ENCODE peak calls at places on chromosome 6, in six cellular contexts. P, B, Q, F, X and R are unnamed samples.

GRCh38 chr6:111057074-111057752 is 30.1 kb upstream of the SLC16A10 start:
- DNase-seq in P (no peak), B (peak; percentile 52), Q (no peak), F (no peak), X (peak; percentile 50), R (no peak)

GRCh38 chr6:73727114-73727513 is 31.1 kb downstream of the CD109 start:
- DNase-seq in P (no peak), B (no peak), Q (no peak), F (no peak), X (no peak), R (no peak)

GRCh38 chr6:115554060-115554459 is 506.6 kb downstream of the FRK start:
- DNase-seq in P (no peak), B (no peak), Q (no peak), F (no peak), X (no peak), R (no peak)

GRCh38 chr6:160139420-160139851 is 17.8 kb downstream of the SLC22A1 start:
- DNase-seq in P (peak; percentile 83), B (peak; percentile 92), Q (no peak), F (no peak), X (no peak), R (peak; percentile 55)

GRCh38 chr6:21668794-21669193 is 75.2 kb downstream of the SOX4 start:
- DNase-seq in P (no peak), B (no peak), Q (no peak), F (no peak), X (no peak), R (no peak)

GRCh38 chr6:53811082-53811481 is 16.3 kb downstream of the LRRC1 start:
- DNase-seq in P (no peak), B (no peak), Q (no peak), F (peak; percentile 10), X (peak; percentile 65), R (no peak)

GRCh38 chr6:121008553-121008952 is 325.7 kb downstream of the TBC1D32 start:
- DNase-seq in P (no peak), B (no peak), Q (no peak), F (peak; percentile 10), X (no peak), R (no peak)

GRCh38 chr6:144064831-144065668 is 30.3 kb downstream of the SF3B5 start:
- DNase-seq in P (no peak), B (no peak), Q (no peak), F (no peak), X (no peak), R (no peak)

GRCh38 chr6:140670013-140670412 is 1295.6 kb upstream of the CITED2 start:
- DNase-seq in P (no peak), B (peak; percentile 58), Q (no peak), F (no peak), X (no peak), R (no peak)

GRCh38 chr6:170288091-170288631 is 2.7 kb downstream of the DLL1 start:
- DNase-seq in P (no peak), B (no peak), Q (no peak), F (no peak), X (no peak), R (no peak)

GRCh38 chr6:170286246-170286933 is 4.5 kb downstream of the DLL1 start:
- DNase-seq in P (no peak), B (no peak), Q (peak; percentile 74), F (no peak), X (no peak), R (peak; percentile 61)

GRCh38 chr6:170289108-170289931 is 1.6 kb downstream of the DLL1 start:
- DNase-seq in P (no peak), B (no peak), Q (no peak), F (no peak), X (no peak), R (no peak)

GRCh38 chr6:170286934-170287265 is 4.0 kb downstream of the DLL1 start:
- DNase-seq in P (no peak), B (no peak), Q (no peak), F (no peak), X (no peak), R (no peak)

DNA sequence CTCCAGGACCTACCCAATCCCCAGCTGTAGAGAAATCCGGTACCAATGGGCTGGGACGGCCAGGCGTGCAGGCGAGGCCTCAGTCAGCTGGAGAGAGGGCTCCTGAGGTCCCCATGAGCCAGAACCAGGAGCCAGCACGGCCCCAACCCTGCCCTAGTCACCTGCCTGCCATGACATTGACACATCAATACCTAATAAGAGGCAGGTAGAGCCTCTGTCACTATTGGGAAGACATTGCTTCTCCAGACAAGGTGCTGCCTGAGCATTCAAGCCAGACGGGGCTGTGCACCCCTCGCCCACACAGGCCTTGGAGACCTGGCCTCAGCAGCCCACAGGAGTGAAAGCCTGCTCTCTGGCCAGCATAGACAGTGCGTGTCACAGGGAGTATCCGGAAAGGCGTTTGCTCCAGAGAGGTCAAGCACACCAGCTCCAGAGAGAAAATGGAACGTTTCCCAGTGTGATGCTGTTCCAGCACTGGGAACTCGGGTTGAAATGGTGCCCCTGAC is 3.5 kb downstream of the DLL1 start:
- DNase-seq in P (no peak), B (no peak), Q (no peak), F (no peak), X (no peak), R (no peak)
- H3K36me3 ChIP-seq in P (no peaks in the 10 kb centered on the region), B (no peaks in the 10 kb centered on the region), Q (peaks cover 34% of the 10 kb centered on the region), F (no peaks in the 10 kb centered on the region), X (no peaks in the 10 kb centered on the region), R (no peaks in the 10 kb centered on the region)

GRCh38 chr6:167919349-167919748 is 78.1 kb upstream of the KIF25 start:
- DNase-seq in P (no peak), B (no peak), Q (no peak), F (no peak), X (no peak), R (no peak)

GRCh38 chr6:167918507-167919278 is 78.8 kb upstream of the KIF25 start:
- DNase-seq in P (no peak), B (no peak), Q (no peak), F (no peak), X (no peak), R (peak; percentile 43)

GRCh38 chr6:167920165-167920564 is 77.3 kb upstream of the KIF25 start:
- DNase-seq in P (no peak), B (no peak), Q (no peak), F (no peak), X (no peak), R (no peak)

GRCh38 chr6:167925011-167925410 is 72.5 kb upstream of the KIF25 start:
- DNase-seq in P (peak; percentile 47), B (peak; percentile 51), Q (no peak), F (no peak), X (no peak), R (no peak)

DNA sequence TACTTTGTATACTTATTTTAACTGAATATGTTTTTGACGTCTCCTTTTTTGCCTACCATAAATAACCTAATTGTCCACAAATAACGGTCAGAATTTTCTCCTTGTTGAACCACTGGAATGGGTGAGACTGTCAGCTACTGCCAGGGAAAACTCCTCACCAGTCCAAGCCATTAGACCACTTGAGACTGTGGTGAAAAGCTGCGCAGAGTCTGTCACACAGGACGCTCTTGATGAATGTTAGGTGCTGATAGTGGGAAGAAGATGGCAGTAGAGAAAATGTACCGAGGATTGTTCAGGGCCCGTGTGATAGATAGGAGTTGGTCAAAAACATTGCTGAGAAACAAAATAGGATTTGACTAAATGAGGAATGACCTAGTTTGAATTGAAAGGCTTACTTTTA is 75.6 kb upstream of the KIF25 start:
- DNase-seq in P (no peak), B (no peak), Q (no peak), F (no peak), X (no peak), R (no peak)
- H3K36me3 ChIP-seq in P (peaks cover 5% of the 10 kb centered on the region), B (peaks cover 22% of the 10 kb centered on the region), Q (peaks cover 64% of the 10 kb centered on the region), F (peaks cover 7% of the 10 kb centered on the region), X (peaks cover 20% of the 10 kb centered on the region), R (no peaks in the 10 kb centered on the region)

GRCh38 chr6:83182114-83182513 is 11.0 kb downstream of the PGM3 start:
- DNase-seq in P (no peak), B (no peak), Q (no peak), F (no peak), X (no peak), R (no peak)
- H3K36me3 ChIP-seq in P (peaks cover 11% of the 10 kb centered on the region), B (peaks cover 40% of the 10 kb centered on the region), Q (peaks cover 88% of the 10 kb centered on the region), F (peaks cover 11% of the 10 kb centered on the region), X (peaks cover 40% of the 10 kb centered on the region), R (no peaks in the 10 kb centered on the region)

GRCh38 chr6:99550046-99550445 is 18.4 kb downstream of the CCNC start:
- DNase-seq in P (no peak), B (no peak), Q (no peak), F (no peak), X (no peak), R (no peak)
- H3K36me3 ChIP-seq in P (peaks cover 1% of the 10 kb centered on the region), B (peaks cover 12% of the 10 kb centered on the region), Q (peaks cover 64% of the 10 kb centered on the region), F (peaks cover 3% of the 10 kb centered on the region), X (peaks cover 34% of the 10 kb centered on the region), R (no peaks in the 10 kb centered on the region)

GRCh38 chr6:31619805-31620585 is 520 bp upstream of the PRRC2A start:
- DNase-seq in P (peak; percentile 97), B (peak; percentile 98), Q (peak; percentile 99), F (peak; percentile 99), X (peak; percentile 98), R (peak; percentile 97)
- H3K36me3 ChIP-seq in P (peaks cover 10% of the 10 kb centered on the region), B (peaks cover 21% of the 10 kb centered on the region), Q (peaks cover 28% of the 10 kb centered on the region), F (peaks cover 14% of the 10 kb centered on the region), X (peaks cover 6% of the 10 kb centered on the region), R (no peaks in the 10 kb centered on the region)

GRCh38 chr6:158763440-158764187 is 55.6 kb downstream of the EZR start:
- DNase-seq in P (no peak), B (no peak), Q (no peak), F (no peak), X (no peak), R (no peak)

GRCh38 chr6:158766621-158767435 is 52.3 kb downstream of the EZR start:
- DNase-seq in P (no peak), B (no peak), Q (no peak), F (no peak), X (no peak), R (no peak)

GRCh38 chr6:158764941-158765340 is 54.2 kb downstream of the EZR start:
- DNase-seq in P (no peak), B (no peak), Q (no peak), F (no peak), X (no peak), R (no peak)

GRCh38 chr6:158764188-158764849 is 54.8 kb downstream of the EZR start:
- DNase-seq in P (no peak), B (no peak), Q (no peak), F (no peak), X (no peak), R (no peak)

DNA sequence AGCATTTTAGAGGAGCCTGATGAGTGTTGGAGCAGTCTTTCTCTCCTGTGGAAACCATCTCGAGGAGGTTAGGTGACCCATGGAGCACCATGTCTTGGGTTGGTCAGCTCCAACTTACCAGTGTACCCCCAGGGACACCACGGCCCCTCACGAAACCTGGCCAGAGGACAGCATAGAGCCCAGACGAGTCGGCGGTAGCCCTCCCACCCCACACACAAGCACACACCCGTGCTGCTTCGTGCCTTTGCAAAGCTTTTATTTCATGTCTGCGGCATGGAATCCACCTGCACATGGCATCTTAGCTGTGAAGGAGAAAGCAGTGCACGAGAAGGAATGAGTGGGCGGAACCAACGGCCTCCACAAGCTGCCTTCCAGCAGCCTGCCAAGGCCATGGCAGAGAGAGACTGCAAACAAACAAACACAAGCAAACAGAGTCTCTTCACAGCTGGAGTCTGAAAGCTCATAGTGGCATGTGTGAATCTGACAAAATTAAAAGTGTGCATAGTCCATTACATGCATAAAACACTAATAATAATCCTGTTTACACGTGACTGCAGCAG is 53.6 kb downstream of the EZR start:
- DNase-seq in P (no peak), B (no peak), Q (no peak), F (no peak), X (no peak), R (no peak)
- H3K36me3 ChIP-seq in P (peaks cover 46% of the 10 kb centered on the region), B (peaks cover 51% of the 10 kb centered on the region), Q (peaks cover 70% of the 10 kb centered on the region), F (peaks cover 47% of the 10 kb centered on the region), X (peaks cover 40% of the 10 kb centered on the region), R (no peaks in the 10 kb centered on the region)